ENCODE peak calls at places on chromosomes 12 and 14, in seven cellular contexts. X is AG04449; U is glomerular endothelial cell; F is activated CD4-positive, alpha-beta T cell treated with anti-CD3 and anti-CD28 coated beads, Interleukin-2, amount 50 U/mL, for 48 hours; H is astrocyte of the cerebellum; O is ascending aorta; E is effector memory CD4-positive, alpha-beta T cell. L is an unnamed sample.

GRCh38 chr12:87520968-87521367 is 508.2 kb downstream of the C12orf50 start:
- DNase-seq in X (no peak), U (no peak), F (no peak), H (no peak), O (no peak), E (no peak), L (no peak)

GRCh38 chr14:21807975-21808374 is 134.4 kb upstream of the OR4E1 start:
- DNase-seq in X (no peak), U (no peak), F (no peak), H (no peak), O (no peak), E (no peak), L (no peak)

GRCh38 chr12:108605690-108606406 is 8.0 kb upstream of the TMEM119 start:
- DNase-seq in X (no peak), U (no peak), F (no peak), H (no peak), O (no peak), E (no peak), L (no peak)

GRCh38 chr12:46702581-46703344 is 123.0 kb downstream of the SLC38A4 start:
- DNase-seq in X (no peak), U (no peak), F (no peak), H (no peak), O (no peak), E (no peak), L (no peak)

GRCh38 chr12:61213646-61214045 is 1046.6 kb upstream of the USP15 start:
- DNase-seq in X (no peak), U (no peak), F (no peak), H (no peak), O (no peak), E (no peak), L (no peak)

GRCh38 chr14:99196310-99196650 is 75.7 kb downstream of the BCL11B start:
- DNase-seq in X (no peak), U (no peak), F (no peak), H (no peak), O (no peak), E (no peak), L (no peak)

GRCh38 chr12:19200261-19200660 is 70.7 kb downstream of the PLEKHA5 start:
- DNase-seq in X (no peak), U (no peak), F (no peak), H (no peak), O (no peak), E (no peak), L (no peak)

GRCh38 chr14:69695664-69696527 is 71.0 kb upstream of the SRSF5 start:
- DNase-seq in X (no peak), U (no peak), F (no peak), H (peak; percentile 55), O (no peak), E (no peak), L (no peak)

GRCh38 chr12:51886021-51886710 is 1.7 kb upstream of the ANKRD33 start:
- DNase-seq in X (peak; percentile 88), U (peak; percentile 91), F (peak; percentile 37), H (peak; percentile 33), O (peak; percentile 69), E (no peak), L (peak; percentile 72)

GRCh38 chr14:60133487-60133886 is 31.7 kb downstream of the DHRS7 start:
- DNase-seq in X (no peak), U (no peak), F (no peak), H (no peak), O (no peak), E (no peak), L (no peak)

GRCh38 chr12:2383276-2384028 is 330.7 kb downstream of the CACNA1C start:
- DNase-seq in X (no peak), U (no peak), F (no peak), H (no peak), O (no peak), E (no peak), L (no peak)

GRCh38 chr12:45339035-45339434 is 123.1 kb downstream of the ANO6 start:
- DNase-seq in X (no peak), U (no peak), F (no peak), H (no peak), O (no peak), E (no peak), L (no peak)

GRCh38 chr12:101074940-101075680 is 134.9 kb downstream of the SLC5A8 start:
- DNase-seq in X (no peak), U (no peak), F (no peak), H (no peak), O (no peak), E (no peak), L (no peak)